ENCODE peak calls at places on chromosome 22, in seven cellular contexts. One of them, this sample, is unnamed.

GRCh38 chr22:29647954-29648737 is 44.7 kb downstream of the NF2 start:
- DNase-seq in esophagus squamous epithelium: no peak
- DNase-seq in stimulated activated CD8-positive, alpha-beta memory T cell treated with anti-CD3 and anti-CD28 coated beads, Interleukin-4, amount 100 ng/mL, for 24 hours: no peak
- DNase-seq in central memory CD4-positive, alpha-beta T cell: no peak
- DNase-seq in posterior vena cava: no peak
- DNase-seq in hepatic stellate cell: no peak
- DNase-seq in adrenal gland: no peak
- DNase-seq in this sample: no peak

GRCh38 chr22:38454361-38455062 is 487 bp downstream of the KCNJ4 start:
- DNase-seq in stimulated activated CD8-positive, alpha-beta memory T cell treated with anti-CD3 and anti-CD28 coated beads, Interleukin-4, amount 100 ng/mL, for 24 hours: no peak
- DNase-seq in hepatic stellate cell: no peak
- DNase-seq in posterior vena cava: no peak
- DNase-seq in central memory CD4-positive, alpha-beta T cell: peak
- DNase-seq in adrenal gland: no peak
- DNase-seq in esophagus squamous epithelium: no peak
- DNase-seq in this sample: no peak

GRCh38 chr22:39153220-39153860 is 860 bp upstream of the CBX7 start:
- DNase-seq in posterior vena cava: no peak
- DNase-seq in central memory CD4-positive, alpha-beta T cell: no peak
- DNase-seq in stimulated activated CD8-positive, alpha-beta memory T cell treated with anti-CD3 and anti-CD28 coated beads, Interleukin-4, amount 100 ng/mL, for 24 hours: no peak
- DNase-seq in esophagus squamous epithelium: no peak
- DNase-seq in adrenal gland: peak
- DNase-seq in hepatic stellate cell: no peak
- DNase-seq in this sample: no peak

GRCh38 chr22:19706661-19707151 is 7.6 kb upstream of the SEPTIN5 start:
- DNase-seq in central memory CD4-positive, alpha-beta T cell: no peak
- DNase-seq in esophagus squamous epithelium: no peak
- DNase-seq in adrenal gland: no peak
- DNase-seq in hepatic stellate cell: no peak
- DNase-seq in posterior vena cava: peak
- DNase-seq in stimulated activated CD8-positive, alpha-beta memory T cell treated with anti-CD3 and anti-CD28 coated beads, Interleukin-4, amount 100 ng/mL, for 24 hours: no peak
- DNase-seq in this sample: no peak

GRCh38 chr22:18152519-18152918 is 2.5 kb downstream of the USP18 start:
- DNase-seq in central memory CD4-positive, alpha-beta T cell: no peak
- DNase-seq in posterior vena cava: no peak
- DNase-seq in esophagus squamous epithelium: no peak
- DNase-seq in stimulated activated CD8-positive, alpha-beta memory T cell treated with anti-CD3 and anti-CD28 coated beads, Interleukin-4, amount 100 ng/mL, for 24 hours: no peak
- DNase-seq in hepatic stellate cell: no peak
- DNase-seq in adrenal gland: no peak
- DNase-seq in this sample: no peak

GRCh38 chr22:23110922-23111527 is 30.8 kb downstream of the RSPH14 start:
- DNase-seq in stimulated activated CD8-positive, alpha-beta memory T cell treated with anti-CD3 and anti-CD28 coated beads, Interleukin-4, amount 100 ng/mL, for 24 hours: no peak
- DNase-seq in hepatic stellate cell: no peak
- DNase-seq in adrenal gland: no peak
- DNase-seq in esophagus squamous epithelium: no peak
- DNase-seq in posterior vena cava: no peak
- DNase-seq in central memory CD4-positive, alpha-beta T cell: no peak
- DNase-seq in this sample: no peak

GRCh38 chr22:31284756-31285155 is 7.5 kb downstream of the PIK3IP1 start:
- DNase-seq in hepatic stellate cell: no peak
- DNase-seq in esophagus squamous epithelium: no peak
- DNase-seq in posterior vena cava: no peak
- DNase-seq in adrenal gland: no peak
- DNase-seq in stimulated activated CD8-positive, alpha-beta memory T cell treated with anti-CD3 and anti-CD28 coated beads, Interleukin-4, amount 100 ng/mL, for 24 hours: no peak
- DNase-seq in central memory CD4-positive, alpha-beta T cell: no peak
- DNase-seq in this sample: no peak

GRCh38 chr22:19974233-19974861 is 32.7 kb upstream of the TXNRD2 start:
- DNase-seq in esophagus squamous epithelium: no peak
- DNase-seq in stimulated activated CD8-positive, alpha-beta memory T cell treated with anti-CD3 and anti-CD28 coated beads, Interleukin-4, amount 100 ng/mL, for 24 hours: no peak
- DNase-seq in hepatic stellate cell: peak
- DNase-seq in central memory CD4-positive, alpha-beta T cell: no peak
- DNase-seq in posterior vena cava: no peak
- DNase-seq in adrenal gland: no peak
- DNase-seq in this sample: no peak

GRCh38 chr22:36860821-36861659 is at the start of gene NCF4:
- DNase-seq in esophagus squamous epithelium: peak
- DNase-seq in posterior vena cava: peak
- DNase-seq in adrenal gland: peak
- DNase-seq in central memory CD4-positive, alpha-beta T cell: peak
- DNase-seq in hepatic stellate cell: no peak
- DNase-seq in stimulated activated CD8-positive, alpha-beta memory T cell treated with anti-CD3 and anti-CD28 coated beads, Interleukin-4, amount 100 ng/mL, for 24 hours: peak
- DNase-seq in this sample: peak

GRCh38 chr22:49214976-49215375 is 612.7 kb downstream of the BRD1 start:
- DNase-seq in hepatic stellate cell: no peak
- DNase-seq in stimulated activated CD8-positive, alpha-beta memory T cell treated with anti-CD3 and anti-CD28 coated beads, Interleukin-4, amount 100 ng/mL, for 24 hours: no peak
- DNase-seq in adrenal gland: peak
- DNase-seq in esophagus squamous epithelium: no peak
- DNase-seq in posterior vena cava: peak
- DNase-seq in central memory CD4-positive, alpha-beta T cell: no peak
- DNase-seq in this sample: no peak

GRCh38 chr22:31556627-31557203 is 60.4 kb downstream of the SFI1 start:
- DNase-seq in posterior vena cava: no peak
- DNase-seq in stimulated activated CD8-positive, alpha-beta memory T cell treated with anti-CD3 and anti-CD28 coated beads, Interleukin-4, amount 100 ng/mL, for 24 hours: no peak
- DNase-seq in hepatic stellate cell: peak
- DNase-seq in esophagus squamous epithelium: no peak
- DNase-seq in adrenal gland: no peak
- DNase-seq in central memory CD4-positive, alpha-beta T cell: peak
- DNase-seq in this sample: no peak

GRCh38 chr22:40310081-40310770 is 36.1 kb upstream of the ADSL start:
- DNase-seq in stimulated activated CD8-positive, alpha-beta memory T cell treated with anti-CD3 and anti-CD28 coated beads, Interleukin-4, amount 100 ng/mL, for 24 hours: no peak
- DNase-seq in posterior vena cava: no peak
- DNase-seq in esophagus squamous epithelium: no peak
- DNase-seq in hepatic stellate cell: peak
- DNase-seq in adrenal gland: no peak
- DNase-seq in central memory CD4-positive, alpha-beta T cell: no peak
- DNase-seq in this sample: no peak

GRCh38 chr22:25829237-25829636 is 87.2 kb downstream of the MYO18B start:
- DNase-seq in stimulated activated CD8-positive, alpha-beta memory T cell treated with anti-CD3 and anti-CD28 coated beads, Interleukin-4, amount 100 ng/mL, for 24 hours: no peak
- DNase-seq in esophagus squamous epithelium: no peak
- DNase-seq in posterior vena cava: no peak
- DNase-seq in adrenal gland: no peak
- DNase-seq in central memory CD4-positive, alpha-beta T cell: no peak
- DNase-seq in hepatic stellate cell: no peak
- DNase-seq in this sample: no peak

GRCh38 chr22:47174671-47175111 is 412.2 kb downstream of the TBC1D22A start:
- DNase-seq in posterior vena cava: peak
- DNase-seq in central memory CD4-positive, alpha-beta T cell: no peak
- DNase-seq in esophagus squamous epithelium: no peak
- DNase-seq in hepatic stellate cell: no peak
- DNase-seq in adrenal gland: peak
- DNase-seq in stimulated activated CD8-positive, alpha-beta memory T cell treated with anti-CD3 and anti-CD28 coated beads, Interleukin-4, amount 100 ng/mL, for 24 hours: no peak
- DNase-seq in this sample: no peak

GRCh38 chr22:24144056-24144455 is 37.2 kb upstream of the SUSD2 start:
- DNase-seq in adrenal gland: peak
- DNase-seq in central memory CD4-positive, alpha-beta T cell: no peak
- DNase-seq in esophagus squamous epithelium: no peak
- DNase-seq in stimulated activated CD8-positive, alpha-beta memory T cell treated with anti-CD3 and anti-CD28 coated beads, Interleukin-4, amount 100 ng/mL, for 24 hours: no peak
- DNase-seq in posterior vena cava: no peak
- DNase-seq in hepatic stellate cell: no peak
- DNase-seq in this sample: no peak

GRCh38 chr22:23751441-23751996 is 607 bp upstream of the ZNF70 start:
- DNase-seq in adrenal gland: peak
- DNase-seq in stimulated activated CD8-positive, alpha-beta memory T cell treated with anti-CD3 and anti-CD28 coated beads, Interleukin-4, amount 100 ng/mL, for 24 hours: no peak
- DNase-seq in esophagus squamous epithelium: no peak
- DNase-seq in central memory CD4-positive, alpha-beta T cell: no peak
- DNase-seq in posterior vena cava: no peak
- DNase-seq in hepatic stellate cell: no peak
- DNase-seq in this sample: no peak

GRCh38 chr22:19755722-19756287 is 4.8 kb upstream of the TBX1 start:
- DNase-seq in central memory CD4-positive, alpha-beta T cell: no peak
- DNase-seq in esophagus squamous epithelium: no peak
- DNase-seq in posterior vena cava: no peak
- DNase-seq in stimulated activated CD8-positive, alpha-beta memory T cell treated with anti-CD3 and anti-CD28 coated beads, Interleukin-4, amount 100 ng/mL, for 24 hours: no peak
- DNase-seq in adrenal gland: no peak
- DNase-seq in hepatic stellate cell: no peak
- DNase-seq in this sample: no peak

GRCh38 chr22:21444701-21445436 is 22.3 kb upstream of the TMEM191C start:
- DNase-seq in esophagus squamous epithelium: no peak
- DNase-seq in stimulated activated CD8-positive, alpha-beta memory T cell treated with anti-CD3 and anti-CD28 coated beads, Interleukin-4, amount 100 ng/mL, for 24 hours: no peak
- DNase-seq in central memory CD4-positive, alpha-beta T cell: no peak
- DNase-seq in posterior vena cava: peak
- DNase-seq in adrenal gland: no peak
- DNase-seq in hepatic stellate cell: no peak
- DNase-seq in this sample: no peak

GRCh38 chr22:19495562-19496323 is 16.0 kb downstream of the CDC45 start:
- DNase-seq in hepatic stellate cell: no peak
- DNase-seq in adrenal gland: no peak
- DNase-seq in posterior vena cava: no peak
- DNase-seq in stimulated activated CD8-positive, alpha-beta memory T cell treated with anti-CD3 and anti-CD28 coated beads, Interleukin-4, amount 100 ng/mL, for 24 hours: no peak
- DNase-seq in esophagus squamous epithelium: no peak
- DNase-seq in central memory CD4-positive, alpha-beta T cell: peak
- DNase-seq in this sample: no peak

GRCh38 chr22:47626428-47627390 is 864.3 kb downstream of the TBC1D22A start:
- DNase-seq in adrenal gland: no peak
- DNase-seq in posterior vena cava: no peak
- DNase-seq in esophagus squamous epithelium: no peak
- DNase-seq in hepatic stellate cell: no peak
- DNase-seq in central memory CD4-positive, alpha-beta T cell: no peak
- DNase-seq in stimulated activated CD8-positive, alpha-beta memory T cell treated with anti-CD3 and anti-CD28 coated beads, Interleukin-4, amount 100 ng/mL, for 24 hours: no peak
- DNase-seq in this sample: no peak

This sample was measured in stimulated activated CD4-positive, alpha-beta T cell treated with anti-CD3 and anti-CD28 coated beads, Interleukin-15, amount 100 ng/mL, for 48 hours.